ENCODE peak calls at places on chromosomes 2 and 18, in nine cellular contexts. H, B, D, A, V, G, O, Y and U are unnamed samples.

GRCh38 chr2:191620144-191620543 is 57.8 kb upstream of the NABP1 start:
- DNase-seq in Y (no peak), V (peak), G (no peak), A (no peak), O (no peak), H (no peak), B (no peak), D (no peak), U (no peak)

GRCh38 chr18:63199743-63200241 is 119.8 kb downstream of the BCL2 start:
- DNase-seq in Y (no peak), A (no peak), O (no peak), H (no peak), G (no peak), D (no peak), V (peak), B (no peak), U (no peak)

GRCh38 chr2:197259470-197259999 is 51.0 kb downstream of the ANKRD44 start:
- DNase-seq in G (no peak), O (no peak), B (no peak), D (no peak), V (no peak), Y (no peak), H (no peak), A (no peak), U (no peak)

GRCh38 chr18:24068945-24069693 is 54.6 kb downstream of the TTC39C start:
- DNase-seq in B (no peak), V (no peak), G (no peak), A (peak), O (no peak), H (no peak), Y (no peak), D (no peak), U (no peak)

GRCh38 chr18:67766930-67767329 is 250.4 kb upstream of the DSEL start:
- DNase-seq in A (no peak), B (no peak), G (no peak), H (no peak), Y (no peak), O (no peak), D (no peak), V (peak), U (no peak)

GRCh38 chr2:134882773-134883172 is 35.8 kb upstream of the CCNT2 start:
- DNase-seq in V (no peak), Y (no peak), G (no peak), H (no peak), A (no peak), D (no peak), O (no peak), B (no peak), U (no peak)

GRCh38 chr2:181959508-181959907 is 26.1 kb upstream of the PPP1R1C start:
- DNase-seq in D (no peak), V (peak), A (no peak), H (no peak), G (no peak), Y (no peak), B (no peak), O (no peak), U (no peak)

GRCh38 chr2:46302005-46302696 is 4.9 kb downstream of the EPAS1 start:
- DNase-seq in V (no peak), G (no peak), H (no peak), A (no peak), Y (no peak), B (no peak), D (no peak), O (no peak), U (no peak)

GRCh38 chr2:69637923-69638322 is 5.6 kb downstream of the AAK1 start:
- DNase-seq in H (no peak), Y (no peak), O (no peak), A (no peak), V (no peak), G (no peak), B (no peak), D (no peak), U (no peak)

GRCh38 chr2:64401501-64401880 is 52.5 kb upstream of the LGALSL start:
- DNase-seq in A (peak), H (no peak), O (no peak), Y (no peak), D (no peak), B (no peak), V (no peak), G (no peak), U (no peak)

GRCh38 chr2:20525041-20526035 is 78.5 kb downstream of the RHOB start:
- DNase-seq in V (peak), O (no peak), H (no peak), Y (no peak), A (no peak), D (peak), B (peak), G (no peak), U (peak)

GRCh38 chr2:70931376-70932000 is 4.2 kb upstream of the ATP6V1B1 start:
- DNase-seq in O (no peak), V (no peak), Y (no peak), H (no peak), A (no peak), D (no peak), G (no peak), B (no peak), U (no peak)

GRCh38 chr2:235300368-235301201 is 193.3 kb upstream of the AGAP1 start:
- DNase-seq in V (peak), D (no peak), A (peak), B (no peak), Y (no peak), O (no peak), H (no peak), G (no peak), U (no peak)